ENCODE peak calls at places on chromosomes 11 and 22, in ten cellular contexts. I, H, Y, B, D, C, A, V, P and O are unnamed samples.

GRCh38 chr11:8735094-8735493 is 52.5 kb downstream of the RPL27A start:
- DNase-seq in P (no peak), I (peak), V (no peak), C (no peak), D (no peak), A (no peak), B (no peak), H (no peak), Y (no peak), O (no peak)

GRCh38 chr11:69483696-69484426 is 2.4 kb downstream of the LINC01488 start:
- DNase-seq in D (peak), A (peak), P (no peak), H (no peak), B (no peak), I (no peak), Y (no peak), V (no peak), C (no peak), O (no peak)

GRCh38 chr11:106105986-106106385 is 28.5 kb downstream of the AASDHPPT start:
- DNase-seq in P (no peak), I (no peak), Y (no peak), A (no peak), C (no peak), V (no peak), B (no peak), D (no peak), H (no peak), O (no peak)

GRCh38 chr22:38938925-38939324 is 18.5 kb upstream of the APOBEC3A start:
- DNase-seq in P (no peak), C (no peak), Y (no peak), I (no peak), A (peak), B (no peak), D (no peak), V (no peak), H (no peak), O (no peak)

GRCh38 chr22:39524753-39525657 is 4.6 kb downstream of the ATF4 start:
- DNase-seq in C (peak), B (no peak), Y (no peak), P (no peak), I (no peak), H (no peak), V (no peak), D (peak), A (no peak), O (no peak)

GRCh38 chr11:1756791-1757771 is 6.6 kb downstream of the CTSD start:
- DNase-seq in C (no peak), A (peak), B (no peak), D (peak), I (no peak), Y (peak), V (no peak), H (no peak), P (no peak), O (no peak)

GRCh38 chr22:47322854-47323253 is 560.4 kb downstream of the TBC1D22A start:
- DNase-seq in A (no peak), C (no peak), B (no peak), H (no peak), D (no peak), P (no peak), Y (no peak), V (no peak), I (no peak), O (no peak)

GRCh38 chr11:6850526-6850925 is 5.0 kb downstream of the OR10A5 start:
- DNase-seq in I (no peak), Y (no peak), A (no peak), C (no peak), P (no peak), D (no peak), B (no peak), V (no peak), H (no peak), O (no peak)

GRCh38 chr11:85694385-85694980 is 8.5 kb upstream of the CCDC89 start:
- DNase-seq in Y (no peak), I (peak), C (peak), B (peak), V (peak), D (no peak), H (peak), A (no peak), P (peak), O (peak)

GRCh38 chr11:114075891-114076441 is 16.5 kb downstream of the ZBTB16 start:
- DNase-seq in C (no peak), D (no peak), P (no peak), H (peak), A (no peak), Y (no peak), I (peak), V (peak), B (peak), O (no peak)

GRCh38 chr22:30312053-30312452 is 14.7 kb downstream of the TBC1D10A start:
- DNase-seq in C (no peak), V (no peak), H (peak), P (no peak), A (no peak), I (peak), Y (no peak), D (no peak), B (no peak), O (no peak)

GRCh38 chr11:130737866-130738431 is 178.3 kb downstream of the SNX19 start:
- DNase-seq in B (peak), P (peak), C (no peak), D (no peak), V (no peak), H (peak), A (no peak), Y (no peak), I (peak), O (no peak)

GRCh38 chr22:26753125-26753862 is 95.9 kb downstream of the MIAT start:
- DNase-seq in H (no peak), V (no peak), Y (no peak), C (no peak), B (no peak), I (no peak), A (no peak), P (no peak), D (no peak), O (no peak)

GRCh38 chr11:118047749-118048148 is 29.1 kb upstream of the TMPRSS4 start:
- DNase-seq in A (no peak), P (no peak), C (no peak), Y (no peak), D (no peak), H (no peak), V (no peak), I (no peak), B (no peak), O (no peak)

GRCh38 chr11:7348432-7349298 is 97.0 kb downstream of the SYT9 start:
- DNase-seq in Y (no peak), I (no peak), A (no peak), B (peak), D (no peak), H (peak), V (no peak), P (peak), C (no peak), O (no peak)

GRCh38 chr11:76885390-76886097 is 24.8 kb downstream of the ACER3 start:
- DNase-seq in A (peak), C (peak), B (no peak), P (no peak), I (peak), V (no peak), H (peak), Y (no peak), D (no peak), O (no peak)

GRCh38 chr11:72191961-72192381 is at the start of gene FOLR1:
- DNase-seq in P (no peak), H (no peak), V (no peak), D (peak), I (peak), B (peak), C (no peak), A (peak), Y (no peak), O (no peak)

GRCh38 chr22:19887251-19887985 is 32.7 kb upstream of the GNB1L start:
- DNase-seq in H (no peak), V (no peak), D (peak), C (no peak), I (no peak), P (no peak), B (no peak), Y (no peak), A (no peak), O (no peak)

GRCh38 chr22:16608931-16609330 is 16.3 kb upstream of the CCT8L2 start:
- DNase-seq in V (no peak), H (no peak), P (no peak), B (no peak), Y (no peak), I (no peak), D (no peak), A (no peak), C (no peak), O (no peak)

GRCh38 chr11:119889728-119890280 is 160.8 kb upstream of the NECTIN1 start:
- DNase-seq in D (no peak), A (peak), B (no peak), H (no peak), V (no peak), C (no peak), P (no peak), Y (no peak), I (no peak), O (no peak)

GRCh38 chr11:132994038-132994502 is 538.2 kb downstream of the OPCML start:
- DNase-seq in H (no peak), C (no peak), I (peak), Y (no peak), B (peak), A (no peak), P (no peak), V (no peak), D (no peak), O (no peak)

GRCh38 chr11:103618532-103618931 is 417.9 kb upstream of the DDI1 start:
- DNase-seq in H (peak), P (no peak), V (no peak), A (no peak), C (no peak), B (no peak), D (no peak), Y (no peak), I (peak), O (no peak)

GRCh38 chr11:117597083-117597482 is 199.9 kb downstream of the DSCAML1 start:
- DNase-seq in P (no peak), D (no peak), I (peak), Y (no peak), V (peak), C (peak), B (peak), H (peak), A (peak), O (no peak)

GRCh38 chr11:134229131-134229790 is 4.8 kb downstream of the VPS26B start:
- DNase-seq in H (no peak), Y (no peak), C (no peak), V (no peak), D (no peak), B (no peak), A (no peak), I (no peak), P (no peak), O (no peak)

GRCh38 chr22:20758688-20759087 is 15.2 kb upstream of the SERPIND1 start:
- DNase-seq in D (no peak), H (no peak), A (no peak), I (no peak), B (no peak), P (no peak), Y (no peak), C (no peak), V (peak), O (no peak)

GRCh38 chr22:45094826-45095225 is 68.9 kb upstream of the NUP50 start:
- DNase-seq in D (no peak), V (no peak), P (no peak), H (no peak), I (peak), A (no peak), C (no peak), B (no peak), Y (no peak), O (no peak)

GRCh38 chr11:117972589-117973445 is 13.4 kb upstream of the IL10RA start:
- DNase-seq in H (peak), V (no peak), A (no peak), D (no peak), P (no peak), I (no peak), C (no peak), B (no peak), Y (no peak), O (no peak)

DNA sequence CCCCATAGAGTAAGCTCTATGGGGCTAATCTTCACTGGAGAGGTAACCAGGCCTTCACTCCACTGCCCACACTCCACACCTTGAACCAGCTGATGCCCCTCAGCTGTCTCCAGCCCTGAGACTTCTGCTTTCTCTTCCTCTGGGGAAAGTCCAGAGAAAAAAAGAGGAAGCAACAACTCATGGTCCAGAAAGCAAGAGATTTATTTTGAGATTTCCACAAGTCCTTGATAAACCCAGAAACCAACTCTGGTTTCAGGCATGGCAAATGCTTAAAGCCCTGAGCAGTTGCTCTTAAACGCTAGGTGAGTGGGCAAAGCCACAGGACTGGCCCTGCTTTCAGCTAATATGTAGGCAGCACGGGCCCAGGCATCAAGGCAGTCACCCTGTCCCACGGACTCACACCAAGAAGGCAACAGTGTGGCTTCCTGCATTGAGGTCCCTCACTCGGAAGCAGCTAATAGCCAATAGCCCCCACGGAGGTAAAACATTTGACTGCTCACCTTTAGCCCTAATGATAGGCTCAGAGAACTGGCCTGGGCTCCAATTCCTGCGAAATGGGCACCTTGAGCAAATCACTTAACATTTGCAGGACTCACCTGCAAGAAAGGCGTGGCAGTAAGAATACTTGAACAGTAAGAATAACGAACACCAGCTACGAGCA is 4.3 kb downstream of the CYB561A3 start:
- DNase-seq in D (no peak), V (no peak), P (no peak), H (no peak), C (peak), B (no peak), Y (no peak), A (no peak), I (no peak), O (peak)
- TF ChIP-seq CTCF in D (no peak), V (no peak), P (no peak), H (no peak), C (no peak), B (no peak), Y (no peak), A (no peak), I (no peak), O (no peak)

DNA sequence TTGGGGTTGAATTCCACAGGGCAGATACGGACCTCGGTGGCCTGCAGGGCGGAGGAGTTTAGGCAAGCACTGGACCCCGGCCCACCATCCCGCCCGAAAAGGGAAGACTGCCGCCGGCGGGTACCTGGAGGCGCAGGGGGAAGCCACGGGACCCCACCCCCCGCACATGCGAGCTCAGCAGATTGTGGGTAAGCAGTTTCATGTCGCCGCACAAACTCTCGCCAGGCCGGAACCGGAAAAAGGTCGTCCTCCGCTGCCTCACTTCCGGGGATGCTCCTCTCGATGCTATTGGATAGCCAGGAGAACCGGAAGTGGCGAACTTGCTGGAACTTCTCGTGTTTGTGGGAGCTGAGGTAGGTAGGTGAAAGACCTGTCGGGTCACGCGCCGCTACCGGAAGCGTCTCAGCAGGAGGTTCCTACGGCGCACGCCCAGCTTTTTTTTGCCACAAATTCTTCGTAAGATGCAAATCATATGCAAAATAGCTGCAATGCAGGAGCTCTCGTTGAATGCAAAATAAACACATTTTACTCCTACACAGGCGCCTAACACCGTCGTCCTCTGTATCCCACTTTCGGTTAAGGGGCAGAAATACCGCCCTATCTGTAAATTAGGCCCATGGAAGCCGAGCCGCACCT is at the start of gene TRMT112:
- DNase-seq in D (peak), I (peak), V (peak), A (peak), P (peak), H (peak), C (peak), B (peak), Y (peak), O (peak)
- H3K4me3 ChIP-seq in D (peak), I (peak), V (peak), A (peak), P (peak), H (peak), C (peak), B (peak), Y (peak), O (peak)

DNA sequence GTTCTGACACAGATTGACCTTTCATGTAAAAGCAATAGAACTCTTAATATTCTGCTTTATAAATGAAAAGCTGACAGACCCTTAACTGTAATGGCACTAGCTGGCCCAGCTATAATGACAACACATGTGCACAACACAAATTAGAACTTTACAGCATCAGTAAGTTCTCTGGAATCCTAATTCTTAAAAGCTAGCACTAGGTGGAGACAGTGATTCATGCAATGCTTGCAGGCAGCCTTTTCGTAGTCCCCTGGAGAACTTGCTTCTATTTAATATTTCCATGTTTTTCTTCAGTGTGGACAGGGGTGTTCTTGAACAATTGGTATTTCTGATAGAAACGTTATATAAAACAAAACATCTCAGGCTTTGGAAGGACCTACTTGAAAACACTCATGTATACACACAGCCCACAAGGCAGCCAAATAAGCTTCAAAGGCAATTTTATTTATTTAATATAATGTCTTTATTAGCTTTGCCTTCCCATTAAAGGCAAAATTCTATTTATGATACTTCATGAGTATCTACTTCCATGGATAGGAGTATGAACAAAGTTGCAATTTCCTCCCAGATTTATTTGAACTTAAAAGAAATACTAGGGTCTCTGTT is 374.3 kb upstream of the MPPED2 start:
- DNase-seq in I (peak), V (peak), C (peak), D (no peak), A (no peak), H (peak), B (peak), Y (no peak), P (no peak), O (no peak)
- TF ChIP-seq CTCF in I (peak), V (peak), C (peak), D (peak), A (peak), H (peak), B (peak), Y (no peak), P (no peak), O (peak)

GRCh38 chr22:48378673-48379072 is 1449.0 kb downstream of the BRD1 start:
- DNase-seq in H (no peak), C (no peak), V (no peak), B (no peak), I (no peak), P (no peak), A (no peak), Y (no peak), D (no peak), O (no peak)
- H3K4me3 ChIP-seq in H (no peak), C (no peak), V (no peak), B (no peak), I (no peak), P (no peak), A (no peak), Y (no peak), D (no peak), O (no peak)

DNA sequence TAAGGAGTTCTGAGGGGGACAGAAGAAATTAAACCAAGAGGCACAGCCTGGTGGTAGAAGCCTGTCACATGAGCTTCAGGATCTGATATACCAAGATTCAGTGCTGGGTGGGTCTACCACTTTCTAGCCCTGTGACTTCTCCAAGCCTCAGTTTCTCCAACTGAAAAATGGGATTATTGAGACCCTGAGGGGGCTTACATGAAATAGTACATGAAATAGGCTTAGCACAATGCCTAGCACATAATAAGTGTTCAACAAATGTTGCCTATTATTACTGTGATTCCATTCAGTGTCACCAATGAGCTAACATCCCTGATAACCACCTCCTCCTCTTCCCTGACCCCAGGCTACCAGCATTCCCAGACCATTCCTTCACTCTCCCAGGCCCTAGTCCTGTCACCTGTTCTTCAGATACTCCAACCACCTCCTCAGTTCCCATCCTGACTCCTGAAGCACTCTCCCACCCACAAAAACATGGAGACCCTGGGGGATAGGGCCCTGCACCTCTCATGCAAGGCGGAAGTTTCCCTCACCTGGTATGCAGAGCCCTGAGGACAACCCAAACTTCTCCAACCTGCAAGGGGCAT is 1.8 kb downstream of the TNKS1BP1 start:
- DNase-seq in A (no peak), I (peak), V (no peak), B (no peak), D (no peak), Y (no peak), C (no peak), P (no peak), H (no peak), O (no peak)
- TF ChIP-seq CTCF in A (no peak), I (no peak), V (no peak), B (no peak), D (no peak), Y (no peak), C (no peak), P (no peak), H (peak), O (no peak)